ENCODE peak calls at places on chromosomes 4 and X, in nine cellular contexts. H is OCI-LY7, E is A673, W is adrenal gland, V is tibial nerve, L is esophagus muscularis mucosa, R is GM12878, F is right lobe of liver, K is cardiac muscle cell. Q is an unnamed sample.

GRCh38 chr4:2341261-2341841 is 77.1 kb downstream of the ZFYVE28 start:
- DNase-seq in H (no peak), E (no peak), W (peak; percentile 19), V (no peak), L (no peak), R (no peak), F (no peak), K (no peak), Q (no peak)

GRCh38 chr4:133624744-133625143 is 475.6 kb downstream of the PCDH10 start:
- DNase-seq in H (no peak), E (no peak), W (no peak), V (no peak), L (no peak), R (no peak), F (no peak), K (peak; percentile 51), Q (no peak)

GRCh38 chr4:122542411-122543236 is 78.2 kb downstream of the IL21 start:
- DNase-seq in H (no peak), E (no peak), W (no peak), V (no peak), L (no peak), R (peak; percentile 37), F (no peak), K (no peak), Q (no peak)

GRCh38 chrX:6002056-6002455 is 226.6 kb downstream of the NLGN4X start:
- DNase-seq in H (no peak), E (peak; percentile 37), W (no peak), V (no peak), L (no peak), R (no peak), F (no peak), K (no peak), Q (no peak)

GRCh38 chrX:84363674-84364073 is 138.6 kb downstream of the HDX start:
- DNase-seq in H (no peak), E (no peak), W (no peak), V (no peak), L (no peak), R (no peak), F (no peak), K (no peak), Q (no peak)

GRCh38 chrX:152445926-152446325 is 5.2 kb downstream of the GABRA3 start:
- DNase-seq in H (no peak), E (no peak), W (no peak), V (no peak), L (no peak), R (no peak), F (no peak), K (no peak), Q (no peak)

GRCh38 chr4:163167333-163167626 is 590 bp upstream of the NAF1 start:
- DNase-seq in H (peak; percentile 3), E (no peak), W (no peak), V (peak; percentile 6), L (no peak), R (no peak), F (no peak), K (no peak), Q (no peak)

GRCh38 chr4:17687237-17687857 is 72.9 kb downstream of the MED28 start:
- DNase-seq in H (no peak), E (no peak), W (no peak), V (no peak), L (peak; percentile 75), R (no peak), F (no peak), K (no peak), Q (no peak)

GRCh38 chr4:107131295-107131694 is 95.2 kb upstream of the DKK2 start:
- DNase-seq in H (no peak), E (no peak), W (no peak), V (no peak), L (no peak), R (no peak), F (no peak), K (no peak), Q (no peak)

GRCh38 chr4:54102747-54103146 is 2.8 kb downstream of the GSX2 start:
- DNase-seq in H (peak; percentile 13), E (no peak), W (no peak), V (no peak), L (no peak), R (no peak), F (no peak), K (no peak), Q (no peak)
- H3K4me1 ChIP-seq in H (peaks cover 46% of the 10 kb centered on the region), E (no peaks in the 10 kb centered on the region), W (peaks cover 20% of the 10 kb centered on the region), V (no peaks in the 10 kb centered on the region), L (peaks cover 41% of the 10 kb centered on the region), R (peaks cover 18% of the 10 kb centered on the region), F (peaks cover 31% of the 10 kb centered on the region), K (peaks cover 11% of the 10 kb centered on the region), Q (peaks cover 29% of the 10 kb centered on the region)

GRCh38 chr4:41122775-41123174 is 91.6 kb downstream of the APBB2 start:
- DNase-seq in H (no peak), E (no peak), W (no peak), V (no peak), L (no peak), R (no peak), F (no peak), K (no peak), Q (no peak)
- H3K4me1 ChIP-seq in H (no peaks in the 10 kb centered on the region), E (no peaks in the 10 kb centered on the region), W (peaks cover 5% of the 10 kb centered on the region), V (no peaks in the 10 kb centered on the region), L (peaks cover 53% of the 10 kb centered on the region), R (no peaks in the 10 kb centered on the region), F (peaks cover 24% of the 10 kb centered on the region), K (no peaks in the 10 kb centered on the region), Q (peaks cover 36% of the 10 kb centered on the region)

GRCh38 chr4:6910340-6910959 is 824 bp downstream of the TBC1D14 start:
- DNase-seq in H (no peak), E (peak; percentile 53), W (no peak), V (no peak), L (no peak), R (no peak), F (peak; percentile 71), K (no peak), Q (no peak)

GRCh38 chr4:6909970-6910339 is 329 bp downstream of the TBC1D14 start:
- DNase-seq in H (no peak), E (peak; percentile 55), W (no peak), V (no peak), L (no peak), R (no peak), F (peak; percentile 55), K (peak; percentile 65), Q (peak; percentile 39)

GRCh38 chr4:6912412-6912811 is 2.8 kb downstream of the TBC1D14 start:
- DNase-seq in H (peak; percentile 65), E (no peak), W (peak; percentile 61), V (no peak), L (no peak), R (no peak), F (no peak), K (no peak), Q (no peak)

GRCh38 chr4:6909113-6909969 is at the start of gene TBC1D14:
- DNase-seq in H (peak; percentile 89), E (peak; percentile 92), W (peak; percentile 91), V (peak; percentile 77), L (peak; percentile 97), R (no peak), F (peak; percentile 90), K (peak; percentile 93), Q (peak; percentile 88)

DNA sequence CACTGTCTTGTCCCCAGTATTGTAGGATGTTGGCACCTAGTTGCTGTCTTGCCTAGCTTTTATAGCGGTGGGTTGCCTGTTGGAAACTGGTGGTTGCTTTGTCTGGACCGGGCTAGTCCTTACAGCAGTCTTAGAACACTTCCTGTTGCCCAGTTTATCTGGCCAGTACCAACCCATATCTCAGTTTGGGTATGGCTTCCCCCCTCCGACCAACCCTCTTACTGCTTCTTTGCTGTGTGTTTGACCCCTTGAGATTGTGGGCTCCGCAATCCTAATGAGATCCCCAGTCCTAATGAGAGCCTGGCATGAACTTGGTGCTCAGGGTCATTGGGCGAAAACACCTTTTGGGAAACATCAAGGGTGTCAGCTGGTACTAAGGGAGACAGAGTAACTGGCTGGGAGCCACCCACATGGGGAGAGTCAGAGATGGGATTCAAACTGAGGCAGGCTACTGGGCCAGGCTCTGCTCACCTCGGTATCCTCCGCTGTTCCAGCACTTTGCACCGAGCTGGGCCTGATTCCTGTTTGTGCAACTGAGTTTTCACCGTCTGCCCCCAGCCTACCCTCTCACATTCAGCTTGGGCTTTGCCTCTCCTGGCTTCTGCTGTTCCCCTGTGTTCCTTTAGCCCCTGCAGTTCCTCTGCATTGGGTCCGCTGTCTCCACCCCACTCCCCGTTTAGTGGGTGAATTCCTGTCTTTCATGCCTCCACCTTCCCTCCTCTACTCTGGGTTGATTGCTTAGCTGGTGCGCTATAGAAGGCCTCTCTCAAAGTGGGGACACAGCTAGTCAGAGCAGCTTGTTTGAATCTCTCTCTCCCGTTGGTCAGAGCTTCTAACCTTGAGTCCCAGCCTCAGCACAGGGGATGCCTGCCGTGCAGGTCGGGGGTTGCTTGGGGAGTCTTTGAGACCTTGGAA is 1.6 kb downstream of the TBC1D14 start:
- DNase-seq in H (peak; percentile 36), E (no peak), W (no peak), V (no peak), L (no peak), R (no peak), F (no peak), K (no peak), Q (no peak)
- H3K4me1 ChIP-seq in H (peaks cover 39% of the 10 kb centered on the region), E (peaks cover 12% of the 10 kb centered on the region), W (peaks cover 34% of the 10 kb centered on the region), V (no peaks in the 10 kb centered on the region), L (peaks cover 55% of the 10 kb centered on the region), R (peaks cover 17% of the 10 kb centered on the region), F (peaks cover 42% of the 10 kb centered on the region), K (peaks cover 22% of the 10 kb centered on the region), Q (peaks cover 31% of the 10 kb centered on the region)

GRCh38 chrX:119502727-119503483 is 34.7 kb downstream of the SLC25A5 start:
- DNase-seq in H (no peak), E (no peak), W (peak; percentile 35), V (no peak), L (no peak), R (no peak), F (peak; percentile 52), K (no peak), Q (peak; percentile 75)
- H3K4me1 ChIP-seq in H (no peaks in the 10 kb centered on the region), E (no peaks in the 10 kb centered on the region), W (no peaks in the 10 kb centered on the region), V (no peaks in the 10 kb centered on the region), L (peaks cover 12% of the 10 kb centered on the region), R (no peaks in the 10 kb centered on the region), F (peaks cover 20% of the 10 kb centered on the region), K (no peaks in the 10 kb centered on the region), Q (peaks cover 19% of the 10 kb centered on the region)

GRCh38 chrX:10112510-10112909 is 44.3 kb upstream of the CLCN4 start:
- DNase-seq in H (peak; percentile 82), E (no peak), W (no peak), V (no peak), L (no peak), R (peak; percentile 55), F (no peak), K (no peak), Q (no peak)

GRCh38 chrX:10109695-10110094 is 47.1 kb upstream of the CLCN4 start:
- DNase-seq in H (no peak), E (no peak), W (no peak), V (no peak), L (no peak), R (no peak), F (no peak), K (no peak), Q (no peak)

GRCh38 chrX:10110316-10110932 is 46.4 kb upstream of the CLCN4 start:
- DNase-seq in H (no peak), E (no peak), W (no peak), V (no peak), L (no peak), R (no peak), F (no peak), K (no peak), Q (no peak)

GRCh38 chrX:10111364-10112148 is 45.2 kb upstream of the CLCN4 start:
- DNase-seq in H (peak; percentile 89), E (no peak), W (peak; percentile 66), V (no peak), L (no peak), R (peak; percentile 59), F (no peak), K (no peak), Q (no peak)

GRCh38 chrX:10110984-10111363 is 45.8 kb upstream of the CLCN4 start:
- DNase-seq in H (no peak), E (no peak), W (no peak), V (no peak), L (no peak), R (peak; percentile 59), F (no peak), K (no peak), Q (no peak)
- H3K4me1 ChIP-seq in H (peaks cover 95% of the 10 kb centered on the region), E (no peaks in the 10 kb centered on the region), W (peaks cover 17% of the 10 kb centered on the region), V (no peaks in the 10 kb centered on the region), L (peaks cover 71% of the 10 kb centered on the region), R (peaks cover 47% of the 10 kb centered on the region), F (no peaks in the 10 kb centered on the region), K (no peaks in the 10 kb centered on the region), Q (no peaks in the 10 kb centered on the region)

Q was measured in body of pancreas.